ENCODE peak calls at places on chromosomes 11 and 22, in seven cellular contexts. B is spleen, Y is upper lobe of right lung, I is A549, M is retinal pigment epithelial cell, G is fibroblast of villous mesenchyme, K is heart right ventricle. R is an unnamed sample.

GRCh38 chr11:4626207-4627105 is 10.8 kb upstream of the OR51D1 start:
- DNase-seq in B (no peak), Y (no peak), I (peak), M (peak), G (peak), K (peak), R (peak)

GRCh38 chr22:38228326-38228872 is 26.6 kb downstream of the MAFF start:
- DNase-seq in B (no peak), Y (no peak), I (no peak), M (no peak), G (no peak), K (no peak), R (no peak)

GRCh38 chr11:64611176-64611575 is 20.2 kb downstream of the SLC22A12 start:
- DNase-seq in B (no peak), Y (no peak), I (no peak), M (no peak), G (no peak), K (no peak), R (no peak)

GRCh38 chr22:27581688-27582087 is 219.9 kb downstream of the MN1 start:
- DNase-seq in B (peak), Y (no peak), I (no peak), M (no peak), G (peak), K (peak), R (peak)

GRCh38 chr11:8785998-8786397 is 103.4 kb downstream of the RPL27A start:
- DNase-seq in B (no peak), Y (no peak), I (no peak), M (no peak), G (no peak), K (no peak), R (no peak)

GRCh38 chr11:64887757-64888405 is 9.5 kb upstream of the EHD1 start:
- DNase-seq in B (peak), Y (peak), I (peak), M (no peak), G (no peak), K (peak), R (no peak)

GRCh38 chr11:34632105-34632780 is 11.3 kb downstream of the EHF start:
- DNase-seq in B (no peak), Y (no peak), I (peak), M (no peak), G (no peak), K (peak), R (no peak)

GRCh38 chr22:27512283-27512761 is 289.2 kb downstream of the MN1 start:
- DNase-seq in B (no peak), Y (no peak), I (peak), M (no peak), G (peak), K (peak), R (peak)

GRCh38 chr11:76025068-76025467 is 181.2 kb downstream of the WNT11 start:
- DNase-seq in B (no peak), Y (no peak), I (no peak), M (peak), G (peak), K (no peak), R (peak)

GRCh38 chr11:77062924-77063323 is 3.8 kb upstream of the CAPN5 start:
- DNase-seq in B (no peak), Y (no peak), I (no peak), M (no peak), G (no peak), K (no peak), R (no peak)

GRCh38 chr11:121372671-121373429 is 79.3 kb upstream of the SORL1 start:
- DNase-seq in B (no peak), Y (no peak), I (no peak), M (no peak), G (no peak), K (no peak), R (no peak)
- H3K4me3 ChIP-seq in B (no peak), Y (no peak), I (no peak), M (no peak), G (no peak), K (no peak), R (no peak)

GRCh38 chr11:67698247-67698646 is 23.8 kb upstream of the ALDH3B2 start:
- DNase-seq in B (no peak), Y (no peak), I (peak), M (no peak), G (no peak), K (no peak), R (peak)
- TF ChIP-seq CTCF in B (no peak), Y (no peak), I (no peak), M (peak), G (peak), K (no peak), R (peak)

GRCh38 chr11:126433244-126433846 is 77.9 kb downstream of the ST3GAL4 start:
- DNase-seq in B (no peak), Y (no peak), I (no peak), M (no peak), G (no peak), K (no peak), R (no peak)
- H3K4me3 ChIP-seq in B (no peak), Y (no peak), I (no peak), M (no peak), G (no peak), K (no peak), R (no peak)

DNA sequence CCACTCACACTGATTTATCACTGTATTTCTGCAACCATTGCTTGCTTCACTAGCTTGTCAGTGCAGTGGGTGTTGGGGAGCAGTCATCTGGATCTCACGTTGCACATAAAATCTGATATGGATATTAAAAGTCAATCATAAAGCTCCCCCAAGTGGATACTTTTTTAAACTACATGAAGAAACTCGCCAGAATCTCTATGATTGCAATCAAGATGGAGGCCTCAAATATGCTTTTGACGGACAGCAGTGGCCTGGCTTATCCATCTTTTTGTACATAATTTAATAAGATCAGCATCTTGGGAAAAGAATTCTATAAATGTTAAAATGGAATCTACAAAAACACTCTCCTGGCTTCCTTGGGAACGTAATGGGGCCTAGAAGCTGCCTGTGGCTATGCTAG is 137.7 kb downstream of the WT1 start:
- DNase-seq in B (no peak), Y (no peak), I (peak), M (no peak), G (peak), K (no peak), R (peak)
- TF ChIP-seq CTCF in B (no peak), Y (peak), I (peak), M (peak), G (peak), K (no peak), R (no peak)

GRCh38 chr22:44668190-44668885 is 33.7 kb upstream of the PRR5 start:
- DNase-seq in B (peak), Y (no peak), I (no peak), M (no peak), G (no peak), K (no peak), R (no peak)
- H3K4me3 ChIP-seq in B (peak), Y (peak), I (peak), M (peak), G (peak), K (peak), R (peak)

GRCh38 chr22:22111983-22112382 is 129.4 kb upstream of the TOP3B start:
- DNase-seq in B (no peak), Y (no peak), I (no peak), M (no peak), G (no peak), K (no peak), R (no peak)

GRCh38 chr22:22112533-22113294 is 130.1 kb upstream of the TOP3B start:
- DNase-seq in B (no peak), Y (no peak), I (no peak), M (no peak), G (no peak), K (no peak), R (no peak)

GRCh38 chr22:22110548-22111266 is 128.1 kb upstream of the TOP3B start:
- DNase-seq in B (peak), Y (no peak), I (peak), M (peak), G (peak), K (peak), R (peak)

GRCh38 chr22:22111267-22111751 is 128.7 kb upstream of the TOP3B start:
- DNase-seq in B (no peak), Y (no peak), I (peak), M (peak), G (peak), K (no peak), R (peak)

GRCh38 chr22:22109693-22110466 is 127.3 kb upstream of the TOP3B start:
- DNase-seq in B (no peak), Y (no peak), I (no peak), M (no peak), G (no peak), K (no peak), R (no peak)
- TF ChIP-seq CTCF in B (no peak), Y (peak), I (peak), M (peak), G (no peak), K (no peak), R (no peak)

GRCh38 chr11:3050386-3051325 is 6.6 kb downstream of the CARS1 start:
- DNase-seq in B (peak), Y (no peak), I (no peak), M (no peak), G (no peak), K (no peak), R (no peak)
- H3K4me3 ChIP-seq in B (no peak), Y (no peak), I (no peak), M (no peak), G (no peak), K (no peak), R (no peak)

DNA sequence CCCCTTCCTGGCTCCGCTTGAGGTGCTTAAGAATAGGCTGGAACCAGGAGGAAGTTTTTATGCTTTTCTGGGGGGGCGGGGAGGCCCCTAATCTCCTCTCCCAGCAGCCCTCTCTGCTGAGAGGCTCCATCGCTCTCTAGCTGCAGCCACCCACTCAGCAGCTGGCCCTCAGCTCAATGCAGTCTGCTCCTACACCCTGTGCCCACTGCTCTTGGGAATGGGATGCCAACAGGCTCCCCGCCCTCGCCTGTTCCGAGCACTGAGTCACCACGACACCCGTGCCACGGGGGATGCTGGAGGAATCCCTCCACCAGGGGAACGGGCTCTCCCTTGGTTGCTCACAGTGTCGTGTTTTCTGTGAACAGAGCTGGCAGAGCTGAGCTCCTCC is 23.5 kb upstream of the SUSD2 start:
- DNase-seq in B (peak), Y (no peak), I (no peak), M (no peak), G (no peak), K (no peak), R (no peak)
- TF ChIP-seq CTCF in B (no peak), Y (no peak), I (no peak), M (no peak), G (no peak), K (no peak), R (no peak)